ENCODE peak calls at places on chromosomes 4 and X, in six cellular contexts. Q, F, H, O, U and I are unnamed samples.

GRCh38 chrX:1325515-1326116 is 11.0 kb upstream of the IL3RA start:
- DNase-seq in Q (no peak), F (no peak), H (no peak), O (no peak), U (no peak), I (no peak)

GRCh38 chr4:15423285-15423711 is 4.5 kb upstream of the C1QTNF7 start:
- DNase-seq in Q (no peak), F (no peak), H (no peak), O (no peak), U (no peak), I (no peak)

GRCh38 chr4:48787031-48787430 is 7.0 kb upstream of the FRYL start:
- DNase-seq in Q (peak; percentile 33), F (no peak), H (no peak), O (no peak), U (no peak), I (no peak)

GRCh38 chr4:147801820-147802219 is 69.9 kb downstream of the ARHGAP10 start:
- DNase-seq in Q (no peak), F (no peak), H (no peak), O (no peak), U (no peak), I (no peak)

GRCh38 chr4:155738548-155738947 is 20.3 kb upstream of the GUCY1B1 start:
- DNase-seq in Q (no peak), F (no peak), H (no peak), O (no peak), U (no peak), I (no peak)

GRCh38 chr4:147617841-147618421 is 734 bp downstream of the TMEM184C start:
- DNase-seq in Q (no peak), F (no peak), H (no peak), O (no peak), U (no peak), I (no peak)

GRCh38 chr4:98932539-98932938 is 3.6 kb upstream of the EIF4E start:
- DNase-seq in Q (no peak), F (no peak), H (peak; percentile 38), O (no peak), U (no peak), I (no peak)

GRCh38 chrX:48532201-48532600 is 7.3 kb upstream of the TBC1D25 start:
- DNase-seq in Q (no peak), F (no peak), H (no peak), O (no peak), U (no peak), I (no peak)

GRCh38 chr4:183249854-183250253 is 70.2 kb downstream of the CLDN22 start:
- DNase-seq in Q (peak; percentile 10), F (no peak), H (peak; percentile 43), O (no peak), U (no peak), I (no peak)

GRCh38 chr4:90226734-90227133 is 99.5 kb downstream of the CCSER1 start:
- DNase-seq in Q (no peak), F (no peak), H (no peak), O (no peak), U (no peak), I (no peak)

GRCh38 chr4:41257257-41257900 is 651 bp downstream of the UCHL1 start:
- DNase-seq in Q (peak; percentile 79), F (no peak), H (peak; percentile 43), O (peak; percentile 42), U (peak; percentile 22), I (peak; percentile 31)

GRCh38 chr4:42927946-42928345 is 35.4 kb downstream of the GRXCR1 start:
- DNase-seq in Q (no peak), F (no peak), H (no peak), O (no peak), U (no peak), I (no peak)

GRCh38 chr4:149005191-149005590 is 563.0 kb upstream of the NR3C2 start:
- DNase-seq in Q (no peak), F (no peak), H (no peak), O (no peak), U (no peak), I (no peak)

GRCh38 chrX:154834562-154834961 is at the start of gene SMIM9:
- DNase-seq in Q (no peak), F (no peak), H (no peak), O (no peak), U (no peak), I (no peak)

GRCh38 chr4:169439244-169439643 is 168.5 kb upstream of the SH3RF1 start:
- DNase-seq in Q (no peak), F (no peak), H (no peak), O (no peak), U (no peak), I (no peak)

GRCh38 chrX:139929876-139930275 is 3.0 kb downstream of the ATP11C start:
- DNase-seq in Q (peak; percentile 11), F (no peak), H (no peak), O (no peak), U (no peak), I (no peak)

GRCh38 chr4:169663894-169664293 is 43.5 kb downstream of the CLCN3 start:
- DNase-seq in Q (no peak), F (no peak), H (peak; percentile 36), O (no peak), U (no peak), I (no peak)

GRCh38 chr4:100954048-100954447 is 393.3 kb downstream of the PPP3CA start:
- DNase-seq in Q (no peak), F (no peak), H (no peak), O (no peak), U (no peak), I (no peak)

GRCh38 chr4:22721189-22721588 is 28.5 kb downstream of the GBA3 start:
- DNase-seq in Q (no peak), F (no peak), H (no peak), O (no peak), U (no peak), I (no peak)

GRCh38 chrX:133590703-133591505 is 175.6 kb upstream of the GPC4 start:
- DNase-seq in Q (no peak), F (no peak), H (no peak), O (no peak), U (no peak), I (no peak)

GRCh38 chrX:57596109-57596870 is 4.5 kb downstream of the ZXDB start:
- DNase-seq in Q (no peak), F (no peak), H (no peak), O (no peak), U (no peak), I (no peak)

GRCh38 chr4:85587952-85588351 is 113.0 kb downstream of the ARHGAP24 start:
- DNase-seq in Q (no peak), F (no peak), H (no peak), O (no peak), U (no peak), I (no peak)

GRCh38 chr4:21276046-21276445 is 575.8 kb downstream of the PACRGL start:
- DNase-seq in Q (no peak), F (no peak), H (no peak), O (no peak), U (no peak), I (no peak)

GRCh38 chr4:3407930-3408792 is 33.6 kb upstream of the HGFAC start:
- DNase-seq in Q (no peak), F (no peak), H (no peak), O (peak; percentile 13), U (no peak), I (peak; percentile 13)

GRCh38 chr4:173503330-173504180 is 26.5 kb downstream of the HAND2 start:
- DNase-seq in Q (no peak), F (no peak), H (no peak), O (no peak), U (no peak), I (no peak)

GRCh38 chrX:19673334-19674040 is 158.2 kb upstream of the MAP3K15 start:
- DNase-seq in Q (no peak), F (no peak), H (peak; percentile 93), O (peak; percentile 53), U (peak; percentile 58), I (peak; percentile 76)

GRCh38 chrX:19674041-19674769 is 158.9 kb upstream of the MAP3K15 start:
- DNase-seq in Q (no peak), F (no peak), H (no peak), O (no peak), U (no peak), I (no peak)

GRCh38 chrX:19672211-19672814 is 157.0 kb upstream of the MAP3K15 start:
- DNase-seq in Q (no peak), F (no peak), H (no peak), O (no peak), U (no peak), I (no peak)

GRCh38 chrX:19670321-19670750 is 155.0 kb upstream of the MAP3K15 start:
- DNase-seq in Q (no peak), F (no peak), H (no peak), O (no peak), U (no peak), I (peak; percentile 19)

DNA sequence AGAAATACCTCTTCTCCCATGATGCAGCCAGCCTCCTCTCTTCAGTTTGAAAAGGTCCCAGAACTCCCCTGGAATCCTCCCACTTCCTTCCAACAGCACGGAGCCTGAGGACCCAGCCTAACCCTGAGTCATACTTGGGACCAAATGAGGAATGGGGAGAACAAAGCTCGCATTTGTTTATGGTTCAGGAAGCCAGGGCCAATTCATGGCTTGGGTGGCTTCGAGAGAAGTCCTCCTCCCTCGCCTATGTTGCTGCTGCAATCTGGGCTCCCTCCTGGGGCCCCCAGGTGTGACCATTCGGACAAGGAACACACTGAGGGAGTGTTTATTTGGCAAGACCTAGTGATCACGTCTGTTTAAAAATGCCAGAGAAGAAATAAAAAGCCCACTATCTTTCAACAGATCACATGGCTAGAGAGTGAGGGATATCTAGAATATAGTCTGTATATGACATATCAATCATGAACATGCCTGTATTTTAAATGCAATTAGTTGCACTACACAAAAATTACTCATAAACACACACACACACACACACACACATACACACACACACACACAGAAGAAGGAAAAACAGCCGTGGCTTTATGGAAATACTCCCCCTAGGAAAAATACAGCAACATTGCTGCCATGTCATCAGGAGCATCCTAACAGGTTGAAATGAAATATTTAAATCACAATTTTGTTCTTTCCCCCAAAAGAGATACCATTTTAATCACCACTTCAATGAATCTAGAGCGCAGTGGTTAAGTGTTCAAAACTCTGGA is 155.7 kb upstream of the MAP3K15 start:
- DNase-seq in Q (no peak), F (no peak), H (peak; percentile 60), O (peak; percentile 18), U (peak; percentile 22), I (peak; percentile 47)
- H3K27ac ChIP-seq in Q (no peak overlapping the region), F (no peak overlapping the region), H (peak overlapping the region; percentile 94), O (peak overlapping the region; percentile 28), U (peak overlapping the region; percentile 71), I (peak overlapping the region; percentile 72)

GRCh38 chrX:149527705-149528104 is 13.1 kb upstream of the EOLA1 start:
- DNase-seq in Q (peak; percentile 43), F (peak; percentile 28), H (peak; percentile 19), O (no peak), U (no peak), I (no peak)
- TF ChIP-seq CTCF in Q (peak; percentile 64), F (peak; percentile 63), H (peak; percentile 66), O (peak; percentile 57), U (peak; percentile 58), I (peak; percentile 49)

GRCh38 chrX:151085207-151085606 is 91.2 kb upstream of the GPR50 start:
- DNase-seq in Q (no peak), F (no peak), H (no peak), O (no peak), U (no peak), I (no peak)
- H3K27ac ChIP-seq in Q (no peak overlapping the region), F (no peak overlapping the region), H (no peak overlapping the region), O (no peak overlapping the region), U (no peak overlapping the region), I (no peak overlapping the region)

DNA sequence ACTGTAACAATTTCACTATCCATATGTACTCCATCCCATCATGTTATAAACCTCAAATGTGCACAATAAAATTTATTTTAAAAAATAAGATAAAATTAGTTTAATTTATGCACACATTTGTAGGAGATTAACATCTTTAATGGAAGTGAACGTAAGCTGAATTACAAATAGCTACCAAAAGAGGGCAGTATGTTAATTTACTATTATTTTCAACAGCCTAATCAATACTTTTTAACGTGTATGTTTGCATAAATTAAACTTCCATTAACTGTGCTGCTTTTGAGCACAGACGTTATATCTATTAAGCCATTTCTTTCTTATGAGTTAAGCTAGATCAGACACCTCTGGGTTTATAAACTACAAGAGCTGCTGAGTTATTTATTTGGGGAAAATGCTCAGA is 56.5 kb upstream of the PHKA2 start:
- DNase-seq in Q (no peak), F (no peak), H (no peak), O (no peak), U (no peak), I (no peak)
- TF ChIP-seq CTCF in Q (peak; percentile 60), F (peak; percentile 25), H (no peak), O (peak; percentile 44), U (peak; percentile 43), I (no peak)